ENCODE peak calls at places on chromosomes 7 and 10, in eight cellular contexts. One of them, this sample, is unnamed.

GRCh38 chr7:51950811-51951210 is 634.2 kb upstream of the COBL start:
- DNase-seq in astrocyte of the spinal cord: peak
- DNase-seq in uterus: no peak
- DNase-seq in heart right ventricle: no peak
- DNase-seq in GM12865: no peak
- DNase-seq in foreskin fibroblast: no peak
- DNase-seq in fibroblast of mammary gland: no peak
- DNase-seq in AG04450: no peak
- DNase-seq in this sample: no peak

GRCh38 chr7:78379148-78379547 is 580.6 kb downstream of the PHTF2 start:
- DNase-seq in fibroblast of mammary gland: peak
- DNase-seq in uterus: no peak
- DNase-seq in AG04450: peak
- DNase-seq in foreskin fibroblast: peak
- DNase-seq in astrocyte of the spinal cord: peak
- DNase-seq in GM12865: no peak
- DNase-seq in heart right ventricle: no peak
- DNase-seq in this sample: no peak

GRCh38 chr10:16822027-16822426 is 4.8 kb upstream of the RSU1 start:
- DNase-seq in foreskin fibroblast: no peak
- DNase-seq in uterus: no peak
- DNase-seq in GM12865: no peak
- DNase-seq in fibroblast of mammary gland: no peak
- DNase-seq in AG04450: no peak
- DNase-seq in astrocyte of the spinal cord: no peak
- DNase-seq in heart right ventricle: no peak
- DNase-seq in this sample: no peak

GRCh38 chr7:128103498-128104108 is 72.4 kb upstream of the LRRC4 start:
- DNase-seq in fibroblast of mammary gland: peak
- DNase-seq in astrocyte of the spinal cord: peak
- DNase-seq in heart right ventricle: peak
- DNase-seq in AG04450: no peak
- DNase-seq in GM12865: peak
- DNase-seq in foreskin fibroblast: peak
- DNase-seq in uterus: peak
- DNase-seq in this sample: no peak

GRCh38 chr10:4067552-4068254 is 282.7 kb upstream of the KLF6 start:
- DNase-seq in astrocyte of the spinal cord: no peak
- DNase-seq in uterus: no peak
- DNase-seq in fibroblast of mammary gland: no peak
- DNase-seq in foreskin fibroblast: peak
- DNase-seq in GM12865: peak
- DNase-seq in heart right ventricle: no peak
- DNase-seq in AG04450: no peak
- DNase-seq in this sample: no peak

GRCh38 chr10:7085147-7085912 is 325.5 kb downstream of the SFMBT2 start:
- DNase-seq in GM12865: no peak
- DNase-seq in foreskin fibroblast: peak
- DNase-seq in heart right ventricle: no peak
- DNase-seq in uterus: no peak
- DNase-seq in fibroblast of mammary gland: peak
- DNase-seq in astrocyte of the spinal cord: peak
- DNase-seq in AG04450: no peak
- DNase-seq in this sample: no peak

GRCh38 chr10:83934062-83934461 is 205.2 kb upstream of the GHITM start:
- DNase-seq in GM12865: no peak
- DNase-seq in astrocyte of the spinal cord: no peak
- DNase-seq in uterus: no peak
- DNase-seq in AG04450: no peak
- DNase-seq in foreskin fibroblast: no peak
- DNase-seq in heart right ventricle: no peak
- DNase-seq in fibroblast of mammary gland: no peak
- DNase-seq in this sample: no peak

GRCh38 chr7:4883352-4884144 is at the start of gene RADIL:
- DNase-seq in AG04450: no peak
- DNase-seq in fibroblast of mammary gland: peak
- DNase-seq in foreskin fibroblast: peak
- DNase-seq in GM12865: peak
- DNase-seq in astrocyte of the spinal cord: peak
- DNase-seq in heart right ventricle: peak
- DNase-seq in uterus: peak
- DNase-seq in this sample: peak

GRCh38 chr7:98622926-98623325 is 5.8 kb downstream of the NPTX2 start:
- DNase-seq in foreskin fibroblast: no peak
- DNase-seq in uterus: no peak
- DNase-seq in fibroblast of mammary gland: no peak
- DNase-seq in heart right ventricle: no peak
- DNase-seq in AG04450: no peak
- DNase-seq in GM12865: no peak
- DNase-seq in astrocyte of the spinal cord: no peak
- DNase-seq in this sample: no peak

GRCh38 chr10:96588060-96588554 is 1.3 kb upstream of the TM9SF3 start:
- DNase-seq in foreskin fibroblast: no peak
- DNase-seq in AG04450: no peak
- DNase-seq in heart right ventricle: no peak
- DNase-seq in uterus: no peak
- DNase-seq in GM12865: peak
- DNase-seq in fibroblast of mammary gland: no peak
- DNase-seq in astrocyte of the spinal cord: no peak
- DNase-seq in this sample: no peak

GRCh38 chr10:96585726-96586418 is 940 bp downstream of the TM9SF3 start:
- DNase-seq in GM12865: peak
- DNase-seq in uterus: no peak
- DNase-seq in AG04450: no peak
- DNase-seq in foreskin fibroblast: no peak
- DNase-seq in fibroblast of mammary gland: peak
- DNase-seq in heart right ventricle: no peak
- DNase-seq in astrocyte of the spinal cord: no peak
- DNase-seq in this sample: peak

GRCh38 chr10:96586419-96587254 is at the start of gene TM9SF3:
- DNase-seq in astrocyte of the spinal cord: peak
- DNase-seq in fibroblast of mammary gland: peak
- DNase-seq in foreskin fibroblast: peak
- DNase-seq in heart right ventricle: peak
- DNase-seq in AG04450: peak
- DNase-seq in GM12865: peak
- DNase-seq in uterus: peak
- DNase-seq in this sample: peak

GRCh38 chr10:96587255-96588059 is 645 bp upstream of the TM9SF3 start:
- DNase-seq in fibroblast of mammary gland: peak
- DNase-seq in heart right ventricle: no peak
- DNase-seq in uterus: peak
- DNase-seq in AG04450: peak
- DNase-seq in astrocyte of the spinal cord: peak
- DNase-seq in GM12865: no peak
- DNase-seq in foreskin fibroblast: peak
- DNase-seq in this sample: no peak

DNA sequence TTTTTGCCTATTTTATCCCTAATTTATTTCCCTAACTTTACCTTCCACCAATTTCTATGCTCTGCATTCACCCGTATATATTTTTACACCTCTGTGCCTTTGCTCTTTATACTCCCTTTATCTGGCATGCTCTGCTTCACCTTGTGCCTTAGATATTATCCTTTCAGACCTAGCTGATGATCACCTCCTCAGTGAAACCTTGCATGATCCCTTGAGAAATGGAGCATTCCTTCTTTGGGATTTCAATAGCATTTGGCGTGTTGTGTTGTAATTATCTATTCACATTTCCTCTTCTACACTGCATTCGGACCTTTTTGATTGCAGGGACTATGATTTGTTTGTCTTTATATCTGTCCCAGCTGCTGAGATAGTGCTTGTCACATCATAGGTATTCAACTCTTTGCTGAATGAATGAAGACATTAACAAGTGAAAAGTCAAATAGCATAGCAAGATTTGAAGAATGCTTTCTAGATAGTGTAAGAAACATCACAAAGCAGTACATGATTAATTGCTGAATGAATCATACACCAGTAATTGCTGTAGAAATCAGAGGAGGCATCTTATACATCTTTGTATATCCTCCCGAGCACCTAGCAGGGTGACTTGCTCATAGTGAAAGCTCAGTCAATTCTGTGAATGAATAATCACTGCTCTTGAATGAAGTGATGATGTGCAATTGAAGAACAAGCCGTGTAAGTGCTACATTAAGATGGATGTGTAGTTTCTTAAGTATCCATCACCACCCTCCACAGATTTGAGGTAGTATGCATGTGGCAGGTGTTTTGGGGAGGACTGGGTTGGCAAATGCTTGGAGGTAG is 2.0 kb upstream of the TM9SF3 start:
- DNase-seq in foreskin fibroblast: no peak
- DNase-seq in AG04450: no peak
- DNase-seq in fibroblast of mammary gland: peak
- DNase-seq in heart right ventricle: no peak
- DNase-seq in GM12865: peak
- DNase-seq in astrocyte of the spinal cord: no peak
- DNase-seq in uterus: no peak
- DNase-seq in this sample: no peak
- H3K4me3 ChIP-seq in foreskin fibroblast: no peak
- H3K4me3 ChIP-seq in AG04450: no peak
- H3K4me3 ChIP-seq in fibroblast of mammary gland: no peak
- H3K4me3 ChIP-seq in heart right ventricle: no peak
- H3K4me3 ChIP-seq in GM12865: no peak
- H3K4me3 ChIP-seq in astrocyte of the spinal cord: no peak
- H3K4me3 ChIP-seq in uterus: no peak
- H3K4me3 ChIP-seq in this sample: no peak

DNA sequence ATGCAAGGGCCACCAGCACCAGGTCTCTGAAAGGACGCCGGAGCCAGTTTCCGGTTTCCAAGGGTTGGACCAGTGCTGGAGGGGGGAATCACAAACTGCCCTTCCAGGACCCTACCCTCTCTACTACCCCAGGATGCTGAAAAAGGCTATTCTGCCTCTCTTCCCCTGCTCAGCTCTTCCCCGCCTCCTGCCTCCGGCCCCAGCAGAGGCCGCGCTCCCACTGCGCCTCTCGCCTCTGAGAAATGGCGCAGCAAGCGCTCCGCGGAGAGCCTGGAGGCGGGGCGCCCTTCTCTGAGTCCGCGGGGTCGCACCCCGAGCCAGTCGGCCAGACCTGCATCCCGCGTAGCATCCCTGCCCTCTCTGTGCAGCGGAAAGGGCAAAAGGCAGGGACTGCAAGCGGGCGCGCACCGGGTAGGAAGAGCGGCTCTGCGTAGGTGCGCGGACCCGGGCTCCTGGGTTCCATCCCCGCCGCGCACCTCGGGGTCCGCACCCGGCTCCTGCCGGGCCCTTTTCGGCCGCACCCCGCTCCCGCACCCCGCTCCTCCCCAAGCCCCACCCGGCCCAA is 476 bp upstream of the RET start:
- DNase-seq in uterus: no peak
- DNase-seq in GM12865: no peak
- DNase-seq in AG04450: no peak
- DNase-seq in astrocyte of the spinal cord: peak
- DNase-seq in foreskin fibroblast: peak
- DNase-seq in fibroblast of mammary gland: no peak
- DNase-seq in heart right ventricle: peak
- DNase-seq in this sample: no peak
- H3K4me3 ChIP-seq in uterus: peak
- H3K4me3 ChIP-seq in GM12865: no peak
- H3K4me3 ChIP-seq in AG04450: no peak
- H3K4me3 ChIP-seq in astrocyte of the spinal cord: no peak
- H3K4me3 ChIP-seq in foreskin fibroblast: peak
- H3K4me3 ChIP-seq in fibroblast of mammary gland: no peak
- H3K4me3 ChIP-seq in heart right ventricle: peak
- H3K4me3 ChIP-seq in this sample: no peak

GRCh38 chr7:131560061-131560460 is 3.6 kb upstream of the PODXL start:
- DNase-seq in GM12865: no peak
- DNase-seq in heart right ventricle: no peak
- DNase-seq in uterus: no peak
- DNase-seq in astrocyte of the spinal cord: no peak
- DNase-seq in foreskin fibroblast: no peak
- DNase-seq in fibroblast of mammary gland: no peak
- DNase-seq in AG04450: no peak
- DNase-seq in this sample: no peak

GRCh38 chr7:131556055-131556911 is at the start of gene PODXL:
- DNase-seq in fibroblast of mammary gland: no peak
- DNase-seq in uterus: peak
- DNase-seq in AG04450: no peak
- DNase-seq in astrocyte of the spinal cord: peak
- DNase-seq in foreskin fibroblast: peak
- DNase-seq in GM12865: peak
- DNase-seq in heart right ventricle: peak
- DNase-seq in this sample: peak

GRCh38 chr7:131555565-131556054 is 818 bp downstream of the PODXL start:
- DNase-seq in fibroblast of mammary gland: no peak
- DNase-seq in heart right ventricle: no peak
- DNase-seq in foreskin fibroblast: no peak
- DNase-seq in astrocyte of the spinal cord: no peak
- DNase-seq in GM12865: no peak
- DNase-seq in AG04450: no peak
- DNase-seq in uterus: no peak
- DNase-seq in this sample: no peak

GRCh38 chr7:131556912-131557457 is 557 bp upstream of the PODXL start:
- DNase-seq in astrocyte of the spinal cord: no peak
- DNase-seq in uterus: no peak
- DNase-seq in AG04450: no peak
- DNase-seq in foreskin fibroblast: no peak
- DNase-seq in GM12865: no peak
- DNase-seq in heart right ventricle: no peak
- DNase-seq in fibroblast of mammary gland: no peak
- DNase-seq in this sample: no peak

GRCh38 chr7:131557521-131558385 is 1.3 kb upstream of the PODXL start:
- DNase-seq in foreskin fibroblast: peak
- DNase-seq in astrocyte of the spinal cord: no peak
- DNase-seq in heart right ventricle: peak
- DNase-seq in fibroblast of mammary gland: no peak
- DNase-seq in GM12865: no peak
- DNase-seq in AG04450: no peak
- DNase-seq in uterus: peak
- DNase-seq in this sample: no peak
- H3K4me3 ChIP-seq in foreskin fibroblast: peak
- H3K4me3 ChIP-seq in astrocyte of the spinal cord: peak
- H3K4me3 ChIP-seq in heart right ventricle: peak
- H3K4me3 ChIP-seq in fibroblast of mammary gland: no peak
- H3K4me3 ChIP-seq in GM12865: no peak
- H3K4me3 ChIP-seq in AG04450: peak
- H3K4me3 ChIP-seq in uterus: peak
- H3K4me3 ChIP-seq in this sample: no peak

DNA sequence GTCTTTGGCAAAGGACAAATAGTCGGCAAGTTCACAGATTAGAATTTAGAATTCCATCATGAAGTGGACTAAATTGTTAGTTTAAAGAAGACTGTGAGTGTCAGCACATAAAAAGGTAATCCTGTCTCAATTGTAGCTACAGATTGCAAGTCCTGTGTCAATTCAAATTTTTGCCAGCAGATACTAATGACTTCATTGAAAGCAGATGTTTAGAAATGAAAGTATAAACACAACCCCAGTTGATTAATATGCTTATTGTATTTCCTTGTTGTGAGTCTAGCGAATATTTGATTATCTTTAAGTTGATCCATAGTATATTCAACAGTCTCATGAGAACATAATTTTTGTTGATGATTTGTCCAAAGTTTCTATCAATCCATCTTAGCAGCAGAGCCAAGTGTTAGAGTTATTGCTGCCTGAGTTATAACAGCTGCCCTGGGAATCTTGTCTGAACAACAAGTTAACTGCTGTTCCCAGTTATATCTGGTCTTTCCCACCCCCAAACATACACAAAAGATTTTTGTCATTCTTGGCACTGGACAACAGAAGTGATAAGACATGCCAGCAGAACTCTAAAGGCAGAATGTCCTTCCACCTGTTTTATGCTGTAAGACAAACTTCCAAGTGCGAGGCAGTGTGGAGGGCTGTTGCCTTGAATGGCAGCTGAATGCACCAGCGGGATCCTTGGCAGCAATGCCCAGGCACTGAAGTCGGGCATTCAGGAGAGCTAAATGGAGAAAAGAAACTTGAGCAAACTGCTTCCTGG is 21.3 kb upstream of the HERPUD2 start:
- DNase-seq in fibroblast of mammary gland: peak
- DNase-seq in heart right ventricle: no peak
- DNase-seq in foreskin fibroblast: peak
- DNase-seq in AG04450: no peak
- DNase-seq in GM12865: no peak
- DNase-seq in uterus: no peak
- DNase-seq in astrocyte of the spinal cord: no peak
- DNase-seq in this sample: no peak
- H3K4me3 ChIP-seq in fibroblast of mammary gland: no peak
- H3K4me3 ChIP-seq in heart right ventricle: peak
- H3K4me3 ChIP-seq in foreskin fibroblast: peak
- H3K4me3 ChIP-seq in AG04450: no peak
- H3K4me3 ChIP-seq in GM12865: no peak
- H3K4me3 ChIP-seq in uterus: no peak
- H3K4me3 ChIP-seq in astrocyte of the spinal cord: no peak
- H3K4me3 ChIP-seq in this sample: no peak

This sample was measured in CD8-positive, alpha-beta memory T cell.